ENCODE peak calls at places on chromosome 5, in four cellular contexts. One of them, this sample, is unnamed.

GRCh38 chr5:178223828-178224335 is 8.7 kb downstream of the PHYKPL start:
- DNase-seq in fibroblast of lung: no peak
- DNase-seq in body of pancreas: no peak
- DNase-seq in neural crest cell: no peak
- DNase-seq in this sample: no peak

GRCh38 chr5:81785311-81785710 is 34.4 kb upstream of the SSBP2 start:
- DNase-seq in fibroblast of lung: no peak
- DNase-seq in body of pancreas: no peak
- DNase-seq in neural crest cell: no peak
- DNase-seq in this sample: no peak

GRCh38 chr5:174235993-174236528 is 190.6 kb downstream of the NSG2 start:
- DNase-seq in fibroblast of lung: no peak
- DNase-seq in body of pancreas: no peak
- DNase-seq in neural crest cell: no peak
- DNase-seq in this sample: no peak

GRCh38 chr5:72779520-72779919 is 36.9 kb upstream of the TNPO1 start:
- DNase-seq in neural crest cell: no peak
- DNase-seq in fibroblast of lung: no peak
- DNase-seq in body of pancreas: no peak
- DNase-seq in this sample: no peak

GRCh38 chr5:102578362-102578761 is 79.6 kb upstream of the SLCO6A1 start:
- DNase-seq in neural crest cell: no peak
- DNase-seq in body of pancreas: no peak
- DNase-seq in fibroblast of lung: no peak
- DNase-seq in this sample: no peak

GRCh38 chr5:39459091-39459490 is 34.3 kb upstream of the DAB2 start:
- DNase-seq in body of pancreas: no peak
- DNase-seq in neural crest cell: no peak
- DNase-seq in fibroblast of lung: peak
- DNase-seq in this sample: no peak

GRCh38 chr5:442335-443238 is at the start of gene EXOC3:
- DNase-seq in fibroblast of lung: peak
- DNase-seq in neural crest cell: peak
- DNase-seq in body of pancreas: peak
- DNase-seq in this sample: peak

GRCh38 chr5:168670881-168671575 is 91.9 kb upstream of the PANK3 start:
- DNase-seq in neural crest cell: no peak
- DNase-seq in fibroblast of lung: no peak
- DNase-seq in body of pancreas: no peak
- DNase-seq in this sample: peak

GRCh38 chr5:154524181-154524580 is 46.2 kb upstream of the HAND1 start:
- DNase-seq in fibroblast of lung: no peak
- DNase-seq in body of pancreas: no peak
- DNase-seq in neural crest cell: no peak
- DNase-seq in this sample: no peak

GRCh38 chr5:138240690-138241385 is 27.7 kb upstream of the CDC23 start:
- DNase-seq in neural crest cell: no peak
- DNase-seq in fibroblast of lung: no peak
- DNase-seq in body of pancreas: no peak
- DNase-seq in this sample: no peak

GRCh38 chr5:124419531-124419930 is 326.9 kb downstream of the ZNF608 start:
- DNase-seq in neural crest cell: no peak
- DNase-seq in fibroblast of lung: no peak
- DNase-seq in body of pancreas: no peak
- DNase-seq in this sample: no peak

GRCh38 chr5:144484124-144484897 is 313.6 kb downstream of the KCTD16 start:
- DNase-seq in body of pancreas: no peak
- DNase-seq in fibroblast of lung: peak
- DNase-seq in neural crest cell: no peak
- DNase-seq in this sample: no peak

GRCh38 chr5:72653586-72653985 is 146.4 kb upstream of the ZNF366 start:
- DNase-seq in neural crest cell: no peak
- DNase-seq in fibroblast of lung: no peak
- DNase-seq in body of pancreas: no peak
- DNase-seq in this sample: peak

GRCh38 chr5:57538341-57538955 is 55.8 kb upstream of the ACTBL2 start:
- DNase-seq in neural crest cell: no peak
- DNase-seq in fibroblast of lung: peak
- DNase-seq in body of pancreas: no peak
- DNase-seq in this sample: no peak

GRCh38 chr5:128464596-128464995 is 73.4 kb downstream of the FBN2 start:
- DNase-seq in body of pancreas: no peak
- DNase-seq in fibroblast of lung: no peak
- DNase-seq in neural crest cell: no peak
- DNase-seq in this sample: no peak

GRCh38 chr5:79436821-79437220 is 77.1 kb downstream of the HOMER1 start:
- DNase-seq in neural crest cell: no peak
- DNase-seq in body of pancreas: no peak
- DNase-seq in fibroblast of lung: peak
- DNase-seq in this sample: no peak

GRCh38 chr5:14720236-14720923 is 55.9 kb downstream of the OTULIN start:
- DNase-seq in fibroblast of lung: peak
- DNase-seq in body of pancreas: no peak
- DNase-seq in neural crest cell: no peak
- DNase-seq in this sample: no peak

GRCh38 chr5:161546463-161547301 is at the start of gene GABRB2:
- DNase-seq in body of pancreas: peak
- DNase-seq in neural crest cell: peak
- DNase-seq in fibroblast of lung: peak
- DNase-seq in this sample: peak

GRCh38 chr5:116358911-116359418 is 215.7 kb downstream of the SEMA6A start:
- DNase-seq in neural crest cell: no peak
- DNase-seq in body of pancreas: no peak
- DNase-seq in fibroblast of lung: no peak
- DNase-seq in this sample: no peak

GRCh38 chr5:125289606-125290005 is 543.2 kb upstream of the ZNF608 start:
- DNase-seq in body of pancreas: no peak
- DNase-seq in fibroblast of lung: no peak
- DNase-seq in neural crest cell: no peak
- DNase-seq in this sample: no peak

GRCh38 chr5:33894566-33894965 is 2.8 kb upstream of the ADAMTS12 start:
- DNase-seq in body of pancreas: no peak
- DNase-seq in fibroblast of lung: no peak
- DNase-seq in neural crest cell: no peak
- DNase-seq in this sample: no peak

GRCh38 chr5:157956271-157956885 is 97.4 kb upstream of the CLINT1 start:
- DNase-seq in neural crest cell: no peak
- DNase-seq in fibroblast of lung: no peak
- DNase-seq in body of pancreas: no peak
- DNase-seq in this sample: no peak

GRCh38 chr5:56320686-56321085 is 87.6 kb upstream of the ANKRD55 start:
- DNase-seq in body of pancreas: no peak
- DNase-seq in neural crest cell: no peak
- DNase-seq in fibroblast of lung: no peak
- DNase-seq in this sample: no peak

GRCh38 chr5:180541710-180542109 is 47.5 kb downstream of the CNOT6 start:
- DNase-seq in neural crest cell: no peak
- DNase-seq in body of pancreas: no peak
- DNase-seq in fibroblast of lung: no peak
- DNase-seq in this sample: peak

GRCh38 chr5:88244686-88245085 is 24.0 kb downstream of the TMEM161B start:
- DNase-seq in neural crest cell: no peak
- DNase-seq in body of pancreas: no peak
- DNase-seq in fibroblast of lung: no peak
- DNase-seq in this sample: no peak

GRCh38 chr5:123371575-123372179 is 51.5 kb downstream of the CEP120 start:
- DNase-seq in fibroblast of lung: peak
- DNase-seq in body of pancreas: peak
- DNase-seq in neural crest cell: peak
- DNase-seq in this sample: peak

GRCh38 chr5:138649316-138649720 is 74.1 kb upstream of the HSPA9 start:
- DNase-seq in neural crest cell: no peak
- DNase-seq in body of pancreas: no peak
- DNase-seq in fibroblast of lung: no peak
- DNase-seq in this sample: peak

GRCh38 chr5:60712950-60713349 is 13.0 kb upstream of the DEPDC1B start:
- DNase-seq in fibroblast of lung: no peak
- DNase-seq in body of pancreas: no peak
- DNase-seq in neural crest cell: no peak
- DNase-seq in this sample: no peak

GRCh38 chr5:60705144-60705543 is 5.2 kb upstream of the DEPDC1B start:
- DNase-seq in body of pancreas: no peak
- DNase-seq in fibroblast of lung: no peak
- DNase-seq in neural crest cell: no peak
- DNase-seq in this sample: no peak

DNA sequence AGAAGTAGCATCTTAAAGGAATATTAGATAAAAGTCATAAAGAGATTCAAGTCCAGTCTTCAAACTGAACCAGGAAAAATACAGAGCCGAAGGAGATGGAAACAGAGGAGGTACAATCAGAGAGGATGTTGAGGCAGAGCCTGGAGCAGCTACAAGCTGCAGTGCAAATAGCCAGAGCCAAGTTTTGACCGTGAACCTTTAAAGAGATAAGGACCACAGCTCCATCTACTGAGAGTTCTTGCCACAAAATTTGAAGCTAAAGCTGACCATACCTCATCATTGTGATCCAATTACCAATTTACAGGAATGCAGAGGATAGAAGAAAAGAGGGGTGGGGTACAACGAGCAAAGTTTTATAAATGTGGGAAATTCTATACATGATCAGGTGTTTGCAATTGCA is 10.4 kb upstream of the DEPDC1B start:
- DNase-seq in neural crest cell: no peak
- DNase-seq in body of pancreas: no peak
- DNase-seq in fibroblast of lung: no peak
- DNase-seq in this sample: no peak
- TF ChIP-seq CTCF in neural crest cell: no peak
- TF ChIP-seq CTCF in body of pancreas: no peak
- TF ChIP-seq CTCF in fibroblast of lung: no peak
- TF ChIP-seq CTCF in this sample: no peak

GRCh38 chr5:31478901-31479300 is 53.0 kb downstream of the DROSHA start:
- DNase-seq in fibroblast of lung: no peak
- DNase-seq in neural crest cell: no peak
- DNase-seq in body of pancreas: no peak
- DNase-seq in this sample: no peak

GRCh38 chr5:31477971-31478370 is 53.9 kb downstream of the DROSHA start:
- DNase-seq in fibroblast of lung: no peak
- DNase-seq in body of pancreas: no peak
- DNase-seq in neural crest cell: no peak
- DNase-seq in this sample: no peak

GRCh38 chr5:31477516-31477915 is 54.4 kb downstream of the DROSHA start:
- DNase-seq in body of pancreas: no peak
- DNase-seq in neural crest cell: no peak
- DNase-seq in fibroblast of lung: peak
- DNase-seq in this sample: no peak

GRCh38 chr5:31481531-31481930 is 50.4 kb downstream of the DROSHA start:
- DNase-seq in neural crest cell: no peak
- DNase-seq in fibroblast of lung: no peak
- DNase-seq in body of pancreas: no peak
- DNase-seq in this sample: no peak

GRCh38 chr5:31479706-31480105 is 52.2 kb downstream of the DROSHA start:
- DNase-seq in body of pancreas: no peak
- DNase-seq in fibroblast of lung: no peak
- DNase-seq in neural crest cell: no peak
- DNase-seq in this sample: no peak
- TF ChIP-seq CTCF in body of pancreas: no peak
- TF ChIP-seq CTCF in fibroblast of lung: no peak
- TF ChIP-seq CTCF in neural crest cell: no peak
- TF ChIP-seq CTCF in this sample: no peak

GRCh38 chr5:78295035-78295961 is 800 bp upstream of the AP3B1 start:
- DNase-seq in body of pancreas: peak
- DNase-seq in fibroblast of lung: no peak
- DNase-seq in neural crest cell: no peak
- DNase-seq in this sample: no peak
- TF ChIP-seq CTCF in body of pancreas: peak
- TF ChIP-seq CTCF in fibroblast of lung: peak
- TF ChIP-seq CTCF in neural crest cell: peak
- TF ChIP-seq CTCF in this sample: peak

GRCh38 chr5:5132185-5132584 is 7.9 kb upstream of the ADAMTS16 start:
- DNase-seq in fibroblast of lung: no peak
- DNase-seq in neural crest cell: no peak
- DNase-seq in body of pancreas: no peak
- DNase-seq in this sample: no peak
- TF ChIP-seq CTCF in fibroblast of lung: no peak
- TF ChIP-seq CTCF in neural crest cell: no peak
- TF ChIP-seq CTCF in body of pancreas: no peak
- TF ChIP-seq CTCF in this sample: no peak

GRCh38 chr5:139651502-139651862 is 3.3 kb downstream of the CXXC5 start:
- DNase-seq in neural crest cell: no peak
- DNase-seq in body of pancreas: no peak
- DNase-seq in fibroblast of lung: no peak
- DNase-seq in this sample: no peak

GRCh38 chr5:139649082-139649991 is 1.2 kb downstream of the CXXC5 start:
- DNase-seq in neural crest cell: peak
- DNase-seq in fibroblast of lung: no peak
- DNase-seq in body of pancreas: peak
- DNase-seq in this sample: peak

GRCh38 chr5:139648205-139649081 is at the start of gene CXXC5:
- DNase-seq in body of pancreas: peak
- DNase-seq in neural crest cell: peak
- DNase-seq in fibroblast of lung: peak
- DNase-seq in this sample: peak

GRCh38 chr5:139650689-139651501 is 2.7 kb downstream of the CXXC5 start:
- DNase-seq in fibroblast of lung: no peak
- DNase-seq in body of pancreas: peak
- DNase-seq in neural crest cell: no peak
- DNase-seq in this sample: no peak

GRCh38 chr5:139650031-139650688 is 2.0 kb downstream of the CXXC5 start:
- DNase-seq in body of pancreas: no peak
- DNase-seq in neural crest cell: peak
- DNase-seq in fibroblast of lung: no peak
- DNase-seq in this sample: peak
- TF ChIP-seq CTCF in body of pancreas: peak
- TF ChIP-seq CTCF in neural crest cell: peak
- TF ChIP-seq CTCF in fibroblast of lung: peak
- TF ChIP-seq CTCF in this sample: peak

This sample was measured in glutamatergic neuron.